ENCODE peak calls at places on chromosomes 4 and X, in seven cellular contexts. S, F, R, M, H, O and P are unnamed samples.

GRCh38 chr4:8560265-8561047 is 19.7 kb upstream of the GPR78 start:
- DNase-seq in S (no peak), F (peak), R (no peak), M (no peak), H (no peak), O (peak), P (no peak)

GRCh38 chr4:176333076-176333475 is 13.3 kb downstream of the SPCS3 start:
- DNase-seq in S (no peak), F (no peak), R (no peak), M (no peak), H (no peak), O (no peak), P (no peak)

GRCh38 chr4:6582889-6583504 is 8.0 kb downstream of the MAN2B2 start:
- DNase-seq in S (no peak), F (no peak), R (peak), M (no peak), H (no peak), O (peak), P (no peak)

GRCh38 chr4:712916-713632 is 7.4 kb downstream of the PCGF3 start:
- DNase-seq in S (no peak), F (no peak), R (no peak), M (no peak), H (no peak), O (no peak), P (no peak)

GRCh38 chrX:150486011-150486410 is 82.4 kb upstream of the MTM1 start:
- DNase-seq in S (no peak), F (peak), R (peak), M (peak), H (peak), O (peak), P (no peak)

GRCh38 chr4:24564488-24564887 is 19.9 kb downstream of the DHX15 start:
- DNase-seq in S (no peak), F (no peak), R (no peak), M (no peak), H (no peak), O (no peak), P (no peak)

GRCh38 chrX:39165185-39165584 is 363.9 kb downstream of the MID1IP1 start:
- DNase-seq in S (no peak), F (no peak), R (no peak), M (no peak), H (no peak), O (no peak), P (no peak)

GRCh38 chr4:98046665-98047064 is 96.6 kb downstream of the STPG2 start:
- DNase-seq in S (no peak), F (no peak), R (no peak), M (no peak), H (no peak), O (no peak), P (no peak)

GRCh38 chrX:53288173-53288572 is 6.8 kb upstream of the IQSEC2 start:
- DNase-seq in S (no peak), F (peak), R (peak), M (peak), H (peak), O (no peak), P (no peak)

GRCh38 chr4:89660444-89660843 is 176.5 kb downstream of the SNCA start:
- DNase-seq in S (no peak), F (no peak), R (no peak), M (no peak), H (no peak), O (no peak), P (no peak)

GRCh38 chrX:153643431-153644351 is 3.3 kb upstream of the DUSP9 start:
- DNase-seq in S (no peak), F (no peak), R (no peak), M (peak), H (no peak), O (peak), P (no peak)

GRCh38 chr4:40548256-40548655 is 81.4 kb downstream of the RBM47 start:
- DNase-seq in S (no peak), F (no peak), R (no peak), M (no peak), H (no peak), O (peak), P (no peak)

GRCh38 chr4:150234246-150234645 is 156.0 kb downstream of the DCLK2 start:
- DNase-seq in S (no peak), F (no peak), R (no peak), M (no peak), H (no peak), O (peak), P (no peak)

GRCh38 chr4:140094701-140095420 is 59.1 kb downstream of the MAML3 start:
- DNase-seq in S (peak), F (peak), R (peak), M (no peak), H (peak), O (no peak), P (peak)

GRCh38 chr4:93897559-93897958 is 69.0 kb downstream of the ATOH1 start:
- DNase-seq in S (no peak), F (no peak), R (no peak), M (no peak), H (no peak), O (peak), P (no peak)